ENCODE peak calls at places on chromosome 18, in six cellular contexts. J is fibroblast of lung, V is pancreas, O is MM.1S, L is GM20000, G is upper lobe of right lung. H is an unnamed sample.

GRCh38 chr18:41906528-41907256 is 48.3 kb upstream of the PIK3C3 start:
- DNase-seq in J (peak; percentile 75), V (no peak), O (peak; percentile 75), L (peak; percentile 49), G (no peak), H (peak; percentile 62)

GRCh38 chr18:58103339-58103930 is 59.4 kb downstream of the NEDD4L start:
- DNase-seq in J (no peak), V (no peak), O (no peak), L (no peak), G (no peak), H (no peak)

GRCh38 chr18:23243178-23243577 is 107.9 kb downstream of the CABLES1 start:
- DNase-seq in J (no peak), V (no peak), O (no peak), L (no peak), G (no peak), H (no peak)

GRCh38 chr18:75154997-75155396 is 53.9 kb downstream of the PTGR3 start:
- DNase-seq in J (no peak), V (no peak), O (no peak), L (no peak), G (no peak), H (no peak)

GRCh38 chr18:49359732-49360444 is 100.6 kb downstream of the DYM start:
- DNase-seq in J (peak; percentile 83), V (no peak), O (peak; percentile 59), L (peak; percentile 13), G (no peak), H (peak; percentile 81)

GRCh38 chr18:55582325-55582724 is 5.7 kb downstream of the TCF4 start:
- DNase-seq in J (peak; percentile 63), V (no peak), O (no peak), L (no peak), G (no peak), H (no peak)

GRCh38 chr18:46627136-46627535 is 29.9 kb downstream of the LOXHD1 start:
- DNase-seq in J (no peak), V (no peak), O (no peak), L (no peak), G (no peak), H (no peak)

GRCh38 chr18:10354241-10354811 is 100.1 kb upstream of the APCDD1 start:
- DNase-seq in J (peak; percentile 37), V (no peak), O (no peak), L (no peak), G (no peak), H (no peak)

GRCh38 chr18:79575891-79576685 is 103.5 kb upstream of the CTDP1 start:
- DNase-seq in J (peak; percentile 84), V (peak; percentile 76), O (no peak), L (no peak), G (peak; percentile 66), H (no peak)

GRCh38 chr18:5582054-5582453 is 38.3 kb upstream of the EPB41L3 start:
- DNase-seq in J (peak; percentile 76), V (no peak), O (no peak), L (no peak), G (no peak), H (peak; percentile 5)

GRCh38 chr18:79479761-79480161 is 84.0 kb downstream of the NFATC1 start:
- DNase-seq in J (no peak), V (no peak), O (no peak), L (no peak), G (peak; percentile 45), H (no peak)

GRCh38 chr18:70423988-70424387 is 135.1 kb downstream of the SOCS6 start:
- DNase-seq in J (peak; percentile 71), V (no peak), O (no peak), L (no peak), G (no peak), H (no peak)

GRCh38 chr18:2169656-2170055 is 401.6 kb downstream of the METTL4 start:
- DNase-seq in J (peak; percentile 2), V (no peak), O (no peak), L (no peak), G (no peak), H (peak; percentile 27)

GRCh38 chr18:70991577-70991976 is 702.7 kb downstream of the SOCS6 start:
- DNase-seq in J (peak; percentile 47), V (no peak), O (no peak), L (no peak), G (no peak), H (no peak)

GRCh38 chr18:3660719-3661118 is 210.7 kb downstream of the TGIF1 start:
- DNase-seq in J (no peak), V (no peak), O (no peak), L (no peak), G (no peak), H (no peak)

GRCh38 chr18:40413160-40413559 is 1541.9 kb upstream of the PIK3C3 start:
- DNase-seq in J (no peak), V (no peak), O (no peak), L (no peak), G (no peak), H (no peak)

GRCh38 chr18:68438983-68439382 is 275.9 kb downstream of the TMX3 start:
- DNase-seq in J (peak; percentile 75), V (no peak), O (peak; percentile 31), L (no peak), G (no peak), H (peak; percentile 84)

GRCh38 chr18:80147037-80147417 is 38.0 kb downstream of the ADNP2 start:
- DNase-seq in J (no peak), V (no peak), O (no peak), L (no peak), G (no peak), H (no peak)

GRCh38 chr18:48222118-48222517 is 187.1 kb downstream of the ZBTB7C start:
- DNase-seq in J (peak; percentile 52), V (peak; percentile 61), O (peak; percentile 94), L (no peak), G (no peak), H (no peak)

GRCh38 chr18:48833701-48834394 is 116.9 kb downstream of the SMAD7 start:
- DNase-seq in J (peak; percentile 65), V (no peak), O (peak; percentile 85), L (peak; percentile 84), G (peak; percentile 51), H (no peak)

GRCh38 chr18:48023334-48024008 is 93.0 kb upstream of the SMAD2 start:
- DNase-seq in J (peak; percentile 84), V (no peak), O (peak; percentile 31), L (peak; percentile 55), G (peak; percentile 44), H (peak; percentile 25)

GRCh38 chr18:5770176-5770575 is 125.1 kb downstream of the TMEM200C start:
- DNase-seq in J (no peak), V (no peak), O (no peak), L (no peak), G (no peak), H (no peak)

GRCh38 chr18:57627488-57627887 is 5.9 kb upstream of the NARS1 start:
- DNase-seq in J (peak; percentile 69), V (no peak), O (no peak), L (no peak), G (no peak), H (peak; percentile 28)

GRCh38 chr18:34121157-34121807 is 103.4 kb downstream of the NOL4 start:
- DNase-seq in J (peak; percentile 76), V (no peak), O (no peak), L (no peak), G (no peak), H (no peak)

GRCh38 chr18:46211816-46212215 is 107.6 kb downstream of the HAUS1 start:
- DNase-seq in J (peak; percentile 66), V (no peak), O (no peak), L (peak; percentile 23), G (no peak), H (no peak)

GRCh38 chr18:75223687-75224347 is 13.2 kb downstream of the TSHZ1 start:
- DNase-seq in J (peak; percentile 55), V (no peak), O (no peak), L (no peak), G (no peak), H (no peak)

GRCh38 chr18:2894841-2895370 is 48.1 kb downstream of the EMILIN2 start:
- DNase-seq in J (no peak), V (no peak), O (no peak), L (no peak), G (no peak), H (no peak)

GRCh38 chr18:28398491-28398890 is 221.6 kb upstream of the CDH2 start:
- DNase-seq in J (no peak), V (no peak), O (no peak), L (no peak), G (no peak), H (no peak)

GRCh38 chr18:70082430-70082829 is 123.1 kb downstream of the RTTN start:
- DNase-seq in J (no peak), V (no peak), O (no peak), L (no peak), G (no peak), H (no peak)

GRCh38 chr18:5413447-5413846 is 117.9 kb upstream of the ZBTB14 start:
- DNase-seq in J (no peak), V (no peak), O (no peak), L (no peak), G (no peak), H (no peak)

DNA sequence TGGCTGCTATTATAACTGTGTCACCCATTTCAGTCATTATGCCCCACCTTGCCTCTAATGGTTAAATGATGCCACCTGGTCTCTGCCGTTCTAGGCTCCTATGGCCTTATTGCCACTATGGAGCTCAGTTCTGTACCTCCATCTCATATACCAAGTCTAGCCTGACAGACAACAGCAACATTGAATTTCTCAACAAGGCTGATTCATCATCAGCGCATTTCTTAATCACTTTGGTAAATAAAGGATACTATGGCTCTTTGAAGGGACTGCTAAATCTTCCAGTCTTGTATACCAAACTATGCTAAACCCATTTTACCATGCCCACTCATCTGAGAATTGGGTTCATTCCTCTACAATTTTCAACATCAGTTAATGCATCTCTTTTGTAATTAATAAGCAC is 784.5 kb upstream of the CELF4 start:
- DNase-seq in J (no peak), V (no peak), O (no peak), L (no peak), G (no peak), H (no peak)
- TF ChIP-seq CTCF in J (no peak), V (no peak), O (no peak), L (no peak), G (no peak), H (no peak)

DNA sequence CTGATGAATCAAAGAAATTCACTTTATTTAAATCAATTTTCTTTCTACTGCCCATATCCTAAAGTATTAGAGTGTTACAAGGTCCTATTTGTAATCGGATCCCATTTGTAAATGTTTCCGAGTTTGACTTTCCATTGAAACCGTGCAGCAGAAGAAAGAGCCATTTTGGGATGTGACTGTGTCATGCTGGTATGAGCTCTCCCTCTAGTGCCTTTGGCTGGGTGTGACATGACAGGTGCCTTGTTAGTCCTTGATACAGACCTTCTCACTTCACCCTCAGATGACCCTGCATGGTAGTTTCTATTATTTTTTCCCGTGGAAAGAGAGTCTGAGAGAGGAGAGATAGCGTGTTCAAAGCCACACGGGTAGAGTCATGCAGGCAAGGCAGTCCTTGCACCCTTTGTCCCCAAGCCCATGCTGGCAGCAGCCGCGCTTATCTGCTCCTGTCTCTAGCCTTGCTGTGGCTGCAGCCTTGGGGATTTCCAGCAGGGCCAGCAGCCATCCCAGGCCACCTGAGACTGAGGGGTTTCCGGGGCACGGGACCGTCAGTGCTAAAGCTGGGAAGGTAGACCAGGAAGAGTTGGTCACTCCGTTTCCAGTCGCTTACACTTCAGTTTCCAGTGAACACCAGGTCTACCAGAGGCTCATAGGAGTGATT is 21.4 kb downstream of the CHMP1B start:
- DNase-seq in J (no peak), V (peak; percentile 37), O (no peak), L (peak; percentile 54), G (no peak), H (peak; percentile 33)
- TF ChIP-seq CTCF in J (peak; percentile 38), V (no peak), O (peak; percentile 22), L (no peak), G (peak; percentile 35), H (peak; percentile 63)

GRCh38 chr18:13427354-13427753 is 208.8 kb downstream of the LDLRAD4 start:
- DNase-seq in J (no peak), V (no peak), O (no peak), L (no peak), G (no peak), H (no peak)
- TF ChIP-seq CTCF in J (no peak), V (no peak), O (no peak), L (no peak), G (no peak), H (no peak)

GRCh38 chr18:22168360-22168921 is 948 bp upstream of the GATA6 start:
- DNase-seq in J (no peak), V (peak; percentile 59), O (no peak), L (peak; percentile 48), G (no peak), H (no peak)
- TF ChIP-seq CTCF in J (peak; percentile 14), V (no peak), O (no peak), L (no peak), G (no peak), H (no peak)